ENCODE peak calls at places on chromosomes 7 and 10, in five cellular contexts. J, E, Z, V and I are unnamed samples.

GRCh38 chr10:89147256-89147655 is 59.9 kb downstream of the CH25H start:
- DNase-seq in J (no peak), E (no peak), Z (no peak), V (peak; percentile 67), I (no peak)

GRCh38 chr10:123102673-123103072 is 33.1 kb upstream of the HMX3 start:
- DNase-seq in J (no peak), E (no peak), Z (no peak), V (no peak), I (no peak)

GRCh38 chr7:113698556-113699220 is 220.1 kb downstream of the PPP1R3A start:
- DNase-seq in J (no peak), E (no peak), Z (peak; percentile 42), V (peak; percentile 4), I (peak; percentile 72)

GRCh38 chr7:37732880-37733279 is 49.3 kb downstream of the GPR141 start:
- DNase-seq in J (no peak), E (no peak), Z (peak; percentile 15), V (no peak), I (no peak)

GRCh38 chr10:17504547-17505245 is 50.3 kb upstream of the ST8SIA6 start:
- DNase-seq in J (no peak), E (no peak), Z (no peak), V (peak; percentile 38), I (no peak)

GRCh38 chr7:116512524-116513188 is 12.2 kb upstream of the CAV1 start:
- DNase-seq in J (no peak), E (no peak), Z (no peak), V (no peak), I (peak; percentile 44)

GRCh38 chr10:127935115-127935561 is 28.2 kb downstream of the PTPRE start:
- DNase-seq in J (no peak), E (no peak), Z (no peak), V (no peak), I (no peak)

GRCh38 chr7:114082934-114083647 is 164.3 kb upstream of the PPP1R3A start:
- DNase-seq in J (peak; percentile 49), E (no peak), Z (no peak), V (no peak), I (peak; percentile 82)

GRCh38 chr7:80816806-80817205 is 102.0 kb downstream of the SEMA3C start:
- DNase-seq in J (no peak), E (no peak), Z (no peak), V (no peak), I (peak; percentile 11)

GRCh38 chr10:88039496-88040200 is 176.2 kb downstream of the PTEN start:
- DNase-seq in J (no peak), E (no peak), Z (no peak), V (no peak), I (no peak)

GRCh38 chr7:22430457-22430856 is 69.5 kb downstream of the STEAP1B start:
- DNase-seq in J (no peak), E (no peak), Z (no peak), V (peak; percentile 20), I (no peak)

GRCh38 chr7:31407277-31407676 is 66.8 kb upstream of the NEUROD6 start:
- DNase-seq in J (no peak), E (no peak), Z (no peak), V (no peak), I (no peak)

GRCh38 chr7:86326847-86327246 is 316.9 kb upstream of the GRM3 start:
- DNase-seq in J (no peak), E (no peak), Z (no peak), V (no peak), I (no peak)

GRCh38 chr10:132328738-132329137 is 3.3 kb upstream of the LRRC27 start:
- DNase-seq in J (peak; percentile 88), E (no peak), Z (no peak), V (no peak), I (no peak)

GRCh38 chr7:155797262-155798250 is 14.7 kb downstream of the SHH start:
- DNase-seq in J (no peak), E (peak; percentile 16), Z (no peak), V (no peak), I (no peak)

GRCh38 chr10:114239117-114239993 is at the start of gene VWA2:
- DNase-seq in J (peak; percentile 55), E (no peak), Z (peak; percentile 73), V (no peak), I (peak; percentile 84)

GRCh38 chr10:71236286-71236685 is 23.9 kb downstream of the UNC5B start:
- DNase-seq in J (peak; percentile 26), E (no peak), Z (no peak), V (no peak), I (no peak)

GRCh38 chr7:151789380-151789947 is 87.5 kb downstream of the PRKAG2 start:
- DNase-seq in J (peak; percentile 29), E (no peak), Z (no peak), V (no peak), I (no peak)

GRCh38 chr7:76364198-76364584 is 5.4 kb upstream of the YWHAG start:
- DNase-seq in J (peak; percentile 62), E (no peak), Z (no peak), V (no peak), I (peak; percentile 83)

GRCh38 chr7:43234968-43235367 is 122.5 kb downstream of the HECW1 start:
- DNase-seq in J (no peak), E (no peak), Z (no peak), V (no peak), I (peak; percentile 7)

GRCh38 chr7:12685550-12685949 is 1.9 kb upstream of the ARL4A start:
- DNase-seq in J (no peak), E (no peak), Z (peak; percentile 50), V (no peak), I (peak; percentile 89)

GRCh38 chr10:125817318-125817946 is 5.6 kb downstream of the UROS start:
- DNase-seq in J (no peak), E (no peak), Z (no peak), V (no peak), I (no peak)

GRCh38 chr10:124539935-124540641 is 78.5 kb downstream of the LHPP start:
- DNase-seq in J (peak; percentile 86), E (no peak), Z (no peak), V (no peak), I (peak; percentile 38)

GRCh38 chr10:71078454-71079145 is 133.8 kb upstream of the UNC5B start:
- DNase-seq in J (peak; percentile 22), E (no peak), Z (no peak), V (no peak), I (no peak)

GRCh38 chr7:151382079-151382885 is 27.6 kb downstream of the WDR86 start:
- DNase-seq in J (no peak), E (no peak), Z (no peak), V (no peak), I (peak; percentile 24)

GRCh38 chr10:76117949-76118348 is 686.5 kb downstream of the LRMDA start:
- DNase-seq in J (no peak), E (no peak), Z (peak; percentile 33), V (no peak), I (no peak)

GRCh38 chr7:122528879-122529481 is 169.9 kb downstream of the RNF133 start:
- DNase-seq in J (no peak), E (no peak), Z (peak; percentile 49), V (no peak), I (peak; percentile 69)